ENCODE peak calls at places on chromosomes 12 and 14, in seven cellular contexts. B is mucosa of descending colon, Q is osteoblast, G is testis, L is AG04450, U is fibroblast of lung, T is neuronal stem cell. F is an unnamed sample.
A peak's percentile ranks its signal among the peaks of the same experiment; 100 is the strongest.

GRCh38 chr14:94045563-94046345 is 19.6 kb downstream of the OTUB2 start:
- DNase-seq in Q (no peak), T (no peak), G (peak; percentile 15), B (no peak), L (no peak), U (no peak), F (no peak)

GRCh38 chr12:54593135-54593534 is 4.7 kb upstream of the PPP1R1A start:
- DNase-seq in G (no peak), U (no peak), B (no peak), T (no peak), Q (no peak), L (no peak), F (no peak)

GRCh38 chr12:129772463-129773169 is 131.2 kb downstream of the TMEM132D start:
- DNase-seq in Q (no peak), G (no peak), U (peak; percentile 85), B (no peak), T (no peak), L (no peak), F (no peak)

GRCh38 chr12:55019784-55020183 is at the start of gene NEUROD4:
- DNase-seq in G (peak; percentile 75), U (peak; percentile 70), Q (peak; percentile 50), B (peak; percentile 27), T (peak; percentile 91), L (peak; percentile 3), F (no peak)

GRCh38 chr14:36346052-36346451 is 25.6 kb upstream of the MBIP start:
- DNase-seq in L (no peak), Q (no peak), G (no peak), B (no peak), U (no peak), T (no peak), F (no peak)

GRCh38 chr14:103625361-103626095 is 3.5 kb upstream of the KLC1 start:
- DNase-seq in Q (no peak), U (no peak), B (no peak), L (no peak), G (no peak), T (no peak), F (no peak)

GRCh38 chr14:21860172-21860571 is 186.6 kb upstream of the OR4E1 start:
- DNase-seq in T (peak; percentile 9), G (peak; percentile 32), B (peak; percentile 25), L (no peak), U (no peak), Q (no peak), F (no peak)

GRCh38 chr12:50006754-50007442 is 18.4 kb downstream of the RACGAP1 start:
- DNase-seq in U (peak; percentile 72), T (no peak), Q (no peak), G (no peak), L (no peak), B (no peak), F (no peak)

GRCh38 chr12:93451423-93452158 is 9.8 kb upstream of the UBE2N start:
- DNase-seq in G (no peak), Q (peak; percentile 36), L (no peak), T (no peak), U (no peak), B (no peak), F (no peak)

GRCh38 chr12:117968084-117968789 is 553 bp downstream of the KSR2 start:
- DNase-seq in L (no peak), Q (no peak), U (no peak), T (no peak), G (no peak), B (no peak), F (no peak)

GRCh38 chr12:117972341-117972740 is 3.6 kb upstream of the KSR2 start:
- DNase-seq in T (no peak), G (no peak), L (no peak), B (peak; percentile 40), Q (no peak), U (no peak), F (no peak)

GRCh38 chr12:117968826-117969659 is at the start of gene KSR2:
- DNase-seq in L (no peak), G (peak; percentile 72), U (peak; percentile 49), Q (peak; percentile 87), T (peak; percentile 84), B (peak; percentile 88), F (no peak)

GRCh38 chr12:117967512-117967911 is 1.3 kb downstream of the KSR2 start:
- DNase-seq in L (no peak), Q (no peak), G (no peak), U (no peak), T (no peak), B (no peak), F (no peak)

DNA sequence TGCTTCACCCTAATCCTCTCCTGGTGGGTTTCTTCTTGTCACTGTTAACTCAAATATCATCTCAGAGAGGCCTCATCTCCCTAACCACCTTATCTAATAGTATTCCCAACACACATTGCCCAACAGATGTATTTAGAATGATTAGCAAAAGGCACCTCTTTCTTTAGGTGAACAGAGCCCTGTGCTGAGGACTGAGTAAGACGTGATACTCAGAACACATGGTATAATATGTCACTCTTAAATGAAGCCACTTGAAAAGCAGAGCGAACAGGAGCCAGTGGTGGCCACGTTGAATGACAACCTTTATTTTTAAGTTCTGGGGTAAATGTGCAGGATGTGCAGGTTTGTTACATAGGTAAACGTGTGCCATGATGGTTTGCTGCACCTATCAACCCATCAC is 1.5 kb upstream of the KSR2 start:
- DNase-seq in G (no peak), L (no peak), B (no peak), T (no peak), Q (peak; percentile 78), U (no peak), F (no peak)
- H3K9me3 ChIP-seq in G (no peaks in the 10 kb centered on the region), L (no peaks in the 10 kb centered on the region), B (peaks cover 5% of the 10 kb centered on the region), T (peaks cover 4% of the 10 kb centered on the region), Q (no peaks in the 10 kb centered on the region), U (no peaks in the 10 kb centered on the region), F (peaks cover 4% of the 10 kb centered on the region)

GRCh38 chr12:47634127-47634526 is 71.7 kb downstream of the RPAP3 start:
- DNase-seq in Q (peak; percentile 8), T (no peak), G (no peak), L (no peak), B (no peak), U (no peak), F (no peak)
- H3K4me3 ChIP-seq in Q (no peak overlapping the region), T (no peak overlapping the region), G (no peak overlapping the region), L (no peak overlapping the region), B (no peak overlapping the region), U (no peak overlapping the region), F (no peak overlapping the region)

GRCh38 chr12:9699898-9700605 is 30.5 kb downstream of the CLEC2D start:
- DNase-seq in B (no peak), G (no peak), Q (no peak), T (no peak), U (no peak), L (no peak), F (no peak)
- H3K9me3 ChIP-seq in B (peaks cover 3% of the 10 kb centered on the region), G (no peaks in the 10 kb centered on the region), Q (no peaks in the 10 kb centered on the region), T (no peaks in the 10 kb centered on the region), U (no peaks in the 10 kb centered on the region), L (no peaks in the 10 kb centered on the region), F (no peaks in the 10 kb centered on the region)

GRCh38 chr14:71650187-71650586 is 282.0 kb upstream of the RGS6 start:
- DNase-seq in U (peak; percentile 31), T (no peak), L (no peak), G (no peak), Q (no peak), B (no peak), F (no peak)

GRCh38 chr14:71647086-71647784 is 285.0 kb upstream of the RGS6 start:
- DNase-seq in T (no peak), G (no peak), L (no peak), Q (no peak), U (no peak), B (peak; percentile 60), F (no peak)

GRCh38 chr14:71645656-71646055 is 286.6 kb upstream of the RGS6 start:
- DNase-seq in T (no peak), Q (peak; percentile 67), B (no peak), L (no peak), G (no peak), U (peak; percentile 63), F (no peak)

GRCh38 chr14:71648725-71649124 is 283.5 kb upstream of the RGS6 start:
- DNase-seq in T (no peak), G (no peak), U (no peak), B (no peak), L (no peak), Q (no peak), F (no peak)

GRCh38 chr14:71646518-71646917 is 285.7 kb upstream of the RGS6 start:
- DNase-seq in Q (no peak), G (no peak), U (no peak), T (no peak), B (no peak), L (no peak), F (no peak)
- H3K4me3 ChIP-seq in Q (no peak overlapping the region), G (no peak overlapping the region), U (no peak overlapping the region), T (no peak overlapping the region), B (no peak overlapping the region), L (no peak overlapping the region), F (no peak overlapping the region)

DNA sequence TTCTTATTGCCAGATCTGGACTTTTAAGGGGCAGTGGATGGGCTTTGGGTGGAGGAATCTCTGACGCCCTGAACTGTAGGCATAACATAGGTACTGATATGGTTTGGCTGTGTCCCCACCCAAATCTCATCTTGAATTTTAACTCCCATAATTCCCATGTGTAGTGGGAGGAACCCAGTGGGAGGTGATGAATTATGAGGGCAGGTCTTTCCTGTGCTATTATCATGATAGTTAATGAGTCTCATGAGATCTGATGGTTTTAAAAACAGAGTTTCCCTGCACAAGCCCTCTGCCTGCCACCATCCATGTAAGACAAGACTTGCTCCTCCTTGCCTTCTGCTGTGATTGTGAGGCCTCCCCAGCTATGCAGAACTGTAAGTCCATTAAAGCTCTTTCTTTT is 160.0 kb upstream of the CRY1 start:
- DNase-seq in Q (no peak), U (no peak), G (no peak), L (no peak), T (no peak), B (no peak), F (no peak)
- H3K9me3 ChIP-seq in Q (no peaks in the 10 kb centered on the region), U (no peaks in the 10 kb centered on the region), G (no peaks in the 10 kb centered on the region), L (no peaks in the 10 kb centered on the region), T (peaks cover 6% of the 10 kb centered on the region), B (no peaks in the 10 kb centered on the region), F (no peaks in the 10 kb centered on the region)

GRCh38 chr14:77088219-77088618 is 9.8 kb upstream of the CIPC start:
- DNase-seq in U (no peak), B (peak; percentile 94), Q (no peak), L (no peak), G (no peak), T (no peak), F (no peak)
- H3K4me3 ChIP-seq in U (no peak overlapping the region), B (no peak overlapping the region), Q (no peak overlapping the region), L (no peak overlapping the region), G (no peak overlapping the region), T (no peak overlapping the region), F (no peak overlapping the region)

F was measured in vagina.